ENCODE peak calls at places on chromosomes 4 and X, in six cellular contexts. One of them, this sample, is unnamed.

GRCh38 chr4:16843831-16844508 is 54.5 kb downstream of the LDB2 start:
- DNase-seq in neural crest cell: no peak
- DNase-seq in NCI-H2029 treated with DMSO at 0.1 percent for 48 hours: no peak
- DNase-seq in stimulated activated CD4-positive, alpha-beta T cell treated with anti-CD3 and anti-CD28 coated beads, Interleukin-15, amount 100 ng/mL, for 24 hours: no peak
- DNase-seq in Right ventricle myocardium superior: no peak
- DNase-seq in Peyer's patch: no peak
- DNase-seq in this sample: no peak

GRCh38 chr4:183175631-183176232 is 76.7 kb downstream of the WWC2 start:
- DNase-seq in neural crest cell: no peak
- DNase-seq in Peyer's patch: no peak
- DNase-seq in NCI-H2029 treated with DMSO at 0.1 percent for 48 hours: no peak
- DNase-seq in stimulated activated CD4-positive, alpha-beta T cell treated with anti-CD3 and anti-CD28 coated beads, Interleukin-15, amount 100 ng/mL, for 24 hours: no peak
- DNase-seq in Right ventricle myocardium superior: no peak
- DNase-seq in this sample: no peak

GRCh38 chr4:74886490-74886889 is 46.4 kb upstream of the PARM1 start:
- DNase-seq in Peyer's patch: no peak
- DNase-seq in NCI-H2029 treated with DMSO at 0.1 percent for 48 hours: no peak
- DNase-seq in Right ventricle myocardium superior: no peak
- DNase-seq in neural crest cell: no peak
- DNase-seq in stimulated activated CD4-positive, alpha-beta T cell treated with anti-CD3 and anti-CD28 coated beads, Interleukin-15, amount 100 ng/mL, for 24 hours: no peak
- DNase-seq in this sample: no peak

GRCh38 chr4:92864176-92864575 is 560.4 kb downstream of the GRID2 start:
- DNase-seq in neural crest cell: no peak
- DNase-seq in stimulated activated CD4-positive, alpha-beta T cell treated with anti-CD3 and anti-CD28 coated beads, Interleukin-15, amount 100 ng/mL, for 24 hours: no peak
- DNase-seq in Peyer's patch: no peak
- DNase-seq in Right ventricle myocardium superior: no peak
- DNase-seq in NCI-H2029 treated with DMSO at 0.1 percent for 48 hours: no peak
- DNase-seq in this sample: no peak

GRCh38 chrX:6199519-6199918 is 29.1 kb downstream of the NLGN4X start:
- DNase-seq in NCI-H2029 treated with DMSO at 0.1 percent for 48 hours: no peak
- DNase-seq in neural crest cell: no peak
- DNase-seq in stimulated activated CD4-positive, alpha-beta T cell treated with anti-CD3 and anti-CD28 coated beads, Interleukin-15, amount 100 ng/mL, for 24 hours: no peak
- DNase-seq in Peyer's patch: no peak
- DNase-seq in Right ventricle myocardium superior: no peak
- DNase-seq in this sample: no peak

GRCh38 chr4:121226362-121226761 is 62.2 kb upstream of the TNIP3 start:
- DNase-seq in stimulated activated CD4-positive, alpha-beta T cell treated with anti-CD3 and anti-CD28 coated beads, Interleukin-15, amount 100 ng/mL, for 24 hours: no peak
- DNase-seq in Peyer's patch: no peak
- DNase-seq in neural crest cell: no peak
- DNase-seq in Right ventricle myocardium superior: no peak
- DNase-seq in NCI-H2029 treated with DMSO at 0.1 percent for 48 hours: no peak
- DNase-seq in this sample: no peak

GRCh38 chrX:133414399-133415275 is 652 bp downstream of the GPC4 start:
- DNase-seq in Right ventricle myocardium superior: peak
- DNase-seq in neural crest cell: peak
- DNase-seq in stimulated activated CD4-positive, alpha-beta T cell treated with anti-CD3 and anti-CD28 coated beads, Interleukin-15, amount 100 ng/mL, for 24 hours: peak
- DNase-seq in NCI-H2029 treated with DMSO at 0.1 percent for 48 hours: peak
- DNase-seq in Peyer's patch: no peak
- DNase-seq in this sample: no peak

GRCh38 chr4:182478475-182478874 is 235.3 kb downstream of the TENM3 start:
- DNase-seq in stimulated activated CD4-positive, alpha-beta T cell treated with anti-CD3 and anti-CD28 coated beads, Interleukin-15, amount 100 ng/mL, for 24 hours: no peak
- DNase-seq in NCI-H2029 treated with DMSO at 0.1 percent for 48 hours: peak
- DNase-seq in neural crest cell: no peak
- DNase-seq in Right ventricle myocardium superior: no peak
- DNase-seq in Peyer's patch: no peak
- DNase-seq in this sample: no peak

GRCh38 chrX:98207947-98208346 is 1324.2 kb downstream of the RPA4 start:
- DNase-seq in neural crest cell: no peak
- DNase-seq in Peyer's patch: no peak
- DNase-seq in NCI-H2029 treated with DMSO at 0.1 percent for 48 hours: no peak
- DNase-seq in stimulated activated CD4-positive, alpha-beta T cell treated with anti-CD3 and anti-CD28 coated beads, Interleukin-15, amount 100 ng/mL, for 24 hours: no peak
- DNase-seq in Right ventricle myocardium superior: no peak
- DNase-seq in this sample: no peak

GRCh38 chr4:25032126-25032525 is 1.4 kb upstream of the LGI2 start:
- DNase-seq in neural crest cell: no peak
- DNase-seq in Right ventricle myocardium superior: no peak
- DNase-seq in stimulated activated CD4-positive, alpha-beta T cell treated with anti-CD3 and anti-CD28 coated beads, Interleukin-15, amount 100 ng/mL, for 24 hours: no peak
- DNase-seq in Peyer's patch: no peak
- DNase-seq in NCI-H2029 treated with DMSO at 0.1 percent for 48 hours: no peak
- DNase-seq in this sample: no peak

GRCh38 chr4:118282692-118283091 is 70.1 kb downstream of the PRSS12 start:
- DNase-seq in Peyer's patch: no peak
- DNase-seq in stimulated activated CD4-positive, alpha-beta T cell treated with anti-CD3 and anti-CD28 coated beads, Interleukin-15, amount 100 ng/mL, for 24 hours: peak
- DNase-seq in Right ventricle myocardium superior: no peak
- DNase-seq in neural crest cell: no peak
- DNase-seq in NCI-H2029 treated with DMSO at 0.1 percent for 48 hours: no peak
- DNase-seq in this sample: no peak

GRCh38 chrX:48472851-48473717 is 2.9 kb upstream of the FTSJ1 start:
- DNase-seq in neural crest cell: no peak
- DNase-seq in stimulated activated CD4-positive, alpha-beta T cell treated with anti-CD3 and anti-CD28 coated beads, Interleukin-15, amount 100 ng/mL, for 24 hours: no peak
- DNase-seq in NCI-H2029 treated with DMSO at 0.1 percent for 48 hours: no peak
- DNase-seq in Peyer's patch: no peak
- DNase-seq in Right ventricle myocardium superior: no peak
- DNase-seq in this sample: no peak

GRCh38 chrX:10254746-10255145 is 98.0 kb downstream of the CLCN4 start:
- DNase-seq in neural crest cell: no peak
- DNase-seq in Peyer's patch: no peak
- DNase-seq in Right ventricle myocardium superior: no peak
- DNase-seq in NCI-H2029 treated with DMSO at 0.1 percent for 48 hours: no peak
- DNase-seq in stimulated activated CD4-positive, alpha-beta T cell treated with anti-CD3 and anti-CD28 coated beads, Interleukin-15, amount 100 ng/mL, for 24 hours: no peak
- DNase-seq in this sample: no peak

GRCh38 chrX:39846460-39846859 is 251.3 kb downstream of the BCOR start:
- DNase-seq in Peyer's patch: no peak
- DNase-seq in NCI-H2029 treated with DMSO at 0.1 percent for 48 hours: no peak
- DNase-seq in Right ventricle myocardium superior: no peak
- DNase-seq in neural crest cell: no peak
- DNase-seq in stimulated activated CD4-positive, alpha-beta T cell treated with anti-CD3 and anti-CD28 coated beads, Interleukin-15, amount 100 ng/mL, for 24 hours: no peak
- DNase-seq in this sample: no peak

GRCh38 chrX:100973411-100973810 is 3.9 kb downstream of the ARL13A start:
- DNase-seq in stimulated activated CD4-positive, alpha-beta T cell treated with anti-CD3 and anti-CD28 coated beads, Interleukin-15, amount 100 ng/mL, for 24 hours: no peak
- DNase-seq in Peyer's patch: no peak
- DNase-seq in NCI-H2029 treated with DMSO at 0.1 percent for 48 hours: no peak
- DNase-seq in Right ventricle myocardium superior: no peak
- DNase-seq in neural crest cell: no peak
- DNase-seq in this sample: no peak

GRCh38 chr4:109156346-109156745 is 146.1 kb downstream of the COL25A1 start:
- DNase-seq in NCI-H2029 treated with DMSO at 0.1 percent for 48 hours: no peak
- DNase-seq in neural crest cell: no peak
- DNase-seq in Right ventricle myocardium superior: no peak
- DNase-seq in stimulated activated CD4-positive, alpha-beta T cell treated with anti-CD3 and anti-CD28 coated beads, Interleukin-15, amount 100 ng/mL, for 24 hours: no peak
- DNase-seq in Peyer's patch: no peak
- DNase-seq in this sample: no peak

GRCh38 chr4:83548151-83548905 is 12.4 kb downstream of the GPAT3 start:
- DNase-seq in NCI-H2029 treated with DMSO at 0.1 percent for 48 hours: peak
- DNase-seq in Peyer's patch: peak
- DNase-seq in stimulated activated CD4-positive, alpha-beta T cell treated with anti-CD3 and anti-CD28 coated beads, Interleukin-15, amount 100 ng/mL, for 24 hours: peak
- DNase-seq in neural crest cell: no peak
- DNase-seq in Right ventricle myocardium superior: peak
- DNase-seq in this sample: peak

GRCh38 chr4:46432923-46433322 is 43.0 kb upstream of the GABRA2 start:
- DNase-seq in stimulated activated CD4-positive, alpha-beta T cell treated with anti-CD3 and anti-CD28 coated beads, Interleukin-15, amount 100 ng/mL, for 24 hours: no peak
- DNase-seq in neural crest cell: no peak
- DNase-seq in NCI-H2029 treated with DMSO at 0.1 percent for 48 hours: no peak
- DNase-seq in Peyer's patch: no peak
- DNase-seq in Right ventricle myocardium superior: no peak
- DNase-seq in this sample: no peak

GRCh38 chr4:168496834-168497233 is at the start of gene PALLD:
- DNase-seq in Peyer's patch: no peak
- DNase-seq in NCI-H2029 treated with DMSO at 0.1 percent for 48 hours: no peak
- DNase-seq in stimulated activated CD4-positive, alpha-beta T cell treated with anti-CD3 and anti-CD28 coated beads, Interleukin-15, amount 100 ng/mL, for 24 hours: no peak
- DNase-seq in neural crest cell: no peak
- DNase-seq in Right ventricle myocardium superior: peak
- DNase-seq in this sample: peak

GRCh38 chr4:42488114-42488513 is 90.8 kb downstream of the SHISA3 start:
- DNase-seq in NCI-H2029 treated with DMSO at 0.1 percent for 48 hours: no peak
- DNase-seq in Right ventricle myocardium superior: no peak
- DNase-seq in stimulated activated CD4-positive, alpha-beta T cell treated with anti-CD3 and anti-CD28 coated beads, Interleukin-15, amount 100 ng/mL, for 24 hours: no peak
- DNase-seq in Peyer's patch: no peak
- DNase-seq in neural crest cell: no peak
- DNase-seq in this sample: no peak